ENCODE peak calls at places on chromosomes 5 and 9, in four cellular contexts. One of them, this sample, is unnamed. For H3K4me1, the result is how much of the 10 kb centered on the place peaks cover.

GRCh38 chr5:95620870-95621838 is 1.3 kb downstream of the GPR150 start:
- DNase-seq in HepG2: no peak
- DNase-seq in H1: no peak
- DNase-seq in GM12878: no peak
- DNase-seq in this sample: no peak

GRCh38 chr9:6128030-6128429 is 87.6 kb upstream of the IL33 start:
- DNase-seq in HepG2: no peak
- DNase-seq in H1: no peak
- DNase-seq in GM12878: no peak
- DNase-seq in this sample: no peak

GRCh38 chr5:132437604-132438275 is 52.8 kb downstream of the IRF1 start:
- DNase-seq in HepG2: no peak
- DNase-seq in H1: no peak
- DNase-seq in GM12878: no peak
- DNase-seq in this sample: peak

GRCh38 chr9:104858846-104859245 is 69.1 kb downstream of the ABCA1 start:
- DNase-seq in HepG2: no peak
- DNase-seq in H1: no peak
- DNase-seq in GM12878: no peak
- DNase-seq in this sample: no peak

GRCh38 chr9:24602687-24603352 is 57.1 kb upstream of the IZUMO3 start:
- DNase-seq in HepG2: no peak
- DNase-seq in H1: no peak
- DNase-seq in GM12878: no peak
- DNase-seq in this sample: no peak

GRCh38 chr5:177116631-177117373 is 16.8 kb upstream of the NSD1 start:
- DNase-seq in HepG2: no peak
- DNase-seq in H1: no peak
- DNase-seq in GM12878: no peak
- DNase-seq in this sample: no peak

GRCh38 chr5:141529002-141529401 is 40.1 kb downstream of the PCDHGC5 start:
- DNase-seq in HepG2: no peak
- DNase-seq in H1: no peak
- DNase-seq in GM12878: no peak
- DNase-seq in this sample: no peak

GRCh38 chr5:5387192-5387591 is 35.3 kb upstream of the ICE1 start:
- DNase-seq in HepG2: no peak
- DNase-seq in H1: no peak
- DNase-seq in GM12878: no peak
- DNase-seq in this sample: no peak

GRCh38 chr9:137116728-137117127 is 2.2 kb upstream of the DPP7 start:
- DNase-seq in HepG2: peak
- DNase-seq in H1: no peak
- DNase-seq in GM12878: no peak
- DNase-seq in this sample: no peak

GRCh38 chr5:137370511-137371071 is 128.5 kb downstream of the SPOCK1 start:
- DNase-seq in HepG2: no peak
- DNase-seq in H1: no peak
- DNase-seq in GM12878: no peak
- DNase-seq in this sample: no peak

GRCh38 chr5:2874099-2874498 is 122.6 kb upstream of the IRX2 start:
- DNase-seq in HepG2: no peak
- DNase-seq in H1: no peak
- DNase-seq in GM12878: no peak
- DNase-seq in this sample: no peak

GRCh38 chr9:137986268-137987099 is 108.9 kb downstream of the CACNA1B start:
- DNase-seq in HepG2: no peak
- DNase-seq in H1: no peak
- DNase-seq in GM12878: no peak
- DNase-seq in this sample: no peak

GRCh38 chr5:139968547-139969261 is 74.4 kb downstream of the NRG2 start:
- DNase-seq in HepG2: peak
- DNase-seq in H1: peak
- DNase-seq in GM12878: peak
- DNase-seq in this sample: peak

GRCh38 chr5:139967353-139967752 is 75.7 kb downstream of the NRG2 start:
- DNase-seq in HepG2: no peak
- DNase-seq in H1: no peak
- DNase-seq in GM12878: no peak
- DNase-seq in this sample: no peak

GRCh38 chr5:139971202-139971725 is 71.8 kb downstream of the NRG2 start:
- DNase-seq in HepG2: no peak
- DNase-seq in H1: no peak
- DNase-seq in GM12878: no peak
- DNase-seq in this sample: no peak

GRCh38 chr5:139966856-139967255 is 76.2 kb downstream of the NRG2 start:
- DNase-seq in HepG2: no peak
- DNase-seq in H1: no peak
- DNase-seq in GM12878: no peak
- DNase-seq in this sample: no peak

DNA sequence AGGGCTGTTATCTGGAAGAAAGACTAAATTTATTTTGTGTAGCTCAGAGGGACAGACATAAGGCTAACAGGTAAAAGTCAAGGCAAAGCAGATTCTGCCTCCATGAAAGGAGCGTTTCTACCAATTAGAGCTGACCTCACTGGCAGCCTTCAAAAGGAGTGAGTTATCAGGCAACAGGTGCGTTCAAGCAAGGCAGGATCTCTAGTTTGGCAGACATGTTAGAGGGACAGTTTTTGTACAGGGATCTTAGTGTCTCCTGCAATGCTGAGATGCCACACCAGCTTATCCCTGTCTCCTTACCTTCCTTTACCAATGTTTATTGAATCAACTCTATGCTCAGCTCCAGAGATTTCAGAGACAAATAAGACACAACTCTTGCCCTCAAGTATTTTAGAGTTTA is 73.8 kb downstream of the NRG2 start:
- DNase-seq in HepG2: no peak
- DNase-seq in H1: no peak
- DNase-seq in GM12878: no peak
- DNase-seq in this sample: no peak
- H3K4me1 ChIP-seq in HepG2: under half
- H3K4me1 ChIP-seq in H1: under half
- H3K4me1 ChIP-seq in GM12878: under half
- H3K4me1 ChIP-seq in this sample: under half

GRCh38 chr5:97455996-97456395 is 272.9 kb upstream of the RIOK2 start:
- DNase-seq in HepG2: no peak
- DNase-seq in H1: no peak
- DNase-seq in GM12878: no peak
- DNase-seq in this sample: no peak

GRCh38 chr5:97449172-97449571 is 266.1 kb upstream of the RIOK2 start:
- DNase-seq in HepG2: no peak
- DNase-seq in H1: no peak
- DNase-seq in GM12878: no peak
- DNase-seq in this sample: no peak

GRCh38 chr5:97452646-97453045 is 269.6 kb upstream of the RIOK2 start:
- DNase-seq in HepG2: no peak
- DNase-seq in H1: no peak
- DNase-seq in GM12878: no peak
- DNase-seq in this sample: no peak
- TF ChIP-seq ZNF274 in HepG2: no peak
- TF ChIP-seq ZNF274 in H1: no peak
- TF ChIP-seq ZNF274 in GM12878: no peak
- TF ChIP-seq ZNF274 in this sample: no peak

DNA sequence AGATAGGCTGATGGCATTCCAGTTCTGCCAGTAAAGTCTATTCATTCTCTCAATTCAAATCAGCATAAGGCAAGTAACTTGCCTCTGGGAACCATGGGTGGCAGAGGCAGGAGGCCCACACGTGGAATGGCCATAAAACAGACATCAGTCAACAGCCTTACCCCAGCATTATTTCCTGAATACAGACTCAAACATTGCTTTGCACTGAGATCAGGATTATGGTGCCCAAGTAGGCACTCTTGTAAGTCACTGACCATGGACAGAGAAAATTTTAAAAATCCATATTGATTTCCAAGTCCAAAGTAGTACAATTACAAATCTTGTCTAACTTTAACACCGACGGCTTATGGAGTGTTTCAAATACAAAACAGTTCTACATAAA is 157.7 kb downstream of the NR2F1-AS1 start:
- DNase-seq in HepG2: no peak
- DNase-seq in H1: no peak
- DNase-seq in GM12878: no peak
- DNase-seq in this sample: no peak
- TF ChIP-seq SUZ12 in HepG2: no peak
- TF ChIP-seq SUZ12 in H1: no peak
- TF ChIP-seq SUZ12 in GM12878: no peak
- TF ChIP-seq SUZ12 in this sample: no peak

GRCh38 chr9:91420471-91421021 is 3.1 kb downstream of the NFIL3 start:
- DNase-seq in HepG2: peak
- DNase-seq in H1: no peak
- DNase-seq in GM12878: no peak
- DNase-seq in this sample: no peak
- H3K4me1 ChIP-seq in HepG2: half or more
- H3K4me1 ChIP-seq in H1: under half
- H3K4me1 ChIP-seq in GM12878: under half
- H3K4me1 ChIP-seq in this sample: under half

GRCh38 chr9:18385676-18386075 is 88.3 kb upstream of the ADAMTSL1 start:
- DNase-seq in HepG2: no peak
- DNase-seq in H1: no peak
- DNase-seq in GM12878: no peak
- DNase-seq in this sample: no peak
- TF ChIP-seq ZNF274 in HepG2: no peak
- TF ChIP-seq ZNF274 in H1: no peak
- TF ChIP-seq ZNF274 in GM12878: no peak
- TF ChIP-seq ZNF274 in this sample: no peak

DNA sequence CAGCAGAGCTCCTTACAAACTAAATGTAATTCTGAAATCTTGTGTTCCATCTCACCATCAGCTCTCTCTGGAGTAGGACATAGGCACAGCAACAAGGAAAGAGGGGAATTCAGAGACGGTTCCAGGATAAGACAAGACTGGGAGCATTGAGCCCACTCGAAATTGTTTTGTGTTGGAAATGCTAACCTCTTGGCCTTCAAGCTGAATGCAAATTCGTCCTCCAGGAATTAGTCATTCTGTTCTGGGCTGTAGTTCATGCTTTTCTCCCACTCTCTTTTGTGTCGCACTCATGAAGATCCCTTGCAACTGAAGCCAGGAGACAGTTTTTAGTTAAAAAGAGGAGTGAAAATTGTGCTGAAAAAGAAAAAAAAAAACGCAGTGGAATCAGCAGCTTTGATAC is 121.7 kb upstream of the SEMA6A start:
- DNase-seq in HepG2: no peak
- DNase-seq in H1: no peak
- DNase-seq in GM12878: no peak
- DNase-seq in this sample: peak
- TF ChIP-seq SUZ12 in HepG2: no peak
- TF ChIP-seq SUZ12 in H1: no peak
- TF ChIP-seq SUZ12 in GM12878: no peak
- TF ChIP-seq SUZ12 in this sample: no peak

GRCh38 chr5:100877277-100877676 is 25.8 kb downstream of the ST8SIA4 start:
- DNase-seq in HepG2: no peak
- DNase-seq in H1: no peak
- DNase-seq in GM12878: no peak
- DNase-seq in this sample: no peak
- H3K4me1 ChIP-seq in HepG2: under half
- H3K4me1 ChIP-seq in H1: under half
- H3K4me1 ChIP-seq in GM12878: under half
- H3K4me1 ChIP-seq in this sample: under half

DNA sequence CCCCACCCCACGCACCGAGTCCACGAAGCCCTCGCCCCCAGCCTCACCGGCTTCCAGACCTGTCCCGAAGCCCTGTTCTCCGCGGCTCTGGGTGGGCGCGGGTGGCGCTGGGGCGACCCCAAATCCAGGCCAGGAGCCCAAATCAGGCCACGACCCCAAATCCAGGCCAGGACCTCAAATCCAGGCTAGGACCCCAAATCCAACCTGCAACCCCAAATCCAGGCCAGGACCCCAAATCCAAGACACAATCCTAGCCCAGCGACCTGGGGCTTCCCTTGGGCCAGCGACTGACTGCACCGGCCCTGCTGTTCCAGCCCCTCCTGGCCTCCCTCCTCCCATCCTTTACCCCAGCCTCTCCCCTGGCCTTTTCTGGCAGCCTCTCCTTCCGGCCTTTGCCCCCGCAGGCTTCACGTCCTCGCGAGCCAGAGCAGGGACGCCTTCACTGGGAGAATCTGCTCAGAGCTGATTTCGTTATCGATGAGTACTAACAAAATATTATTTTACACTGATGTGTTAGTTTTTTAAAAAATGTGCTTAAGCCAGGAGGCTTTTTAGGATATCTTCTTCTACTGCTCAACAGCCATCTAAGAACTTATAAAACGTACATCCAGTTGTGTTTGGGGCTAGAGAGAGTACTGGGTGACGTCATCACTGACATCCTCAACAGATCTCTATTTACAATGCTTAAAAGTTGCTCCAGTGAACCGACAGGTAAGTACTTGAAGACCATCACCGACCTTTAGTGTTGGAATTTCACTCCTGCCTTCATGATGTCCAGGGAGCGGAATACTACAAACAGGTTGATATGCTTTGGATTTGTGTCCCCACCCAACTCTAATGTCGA is 34.7 kb downstream of the TRIP13 start:
- DNase-seq in HepG2: no peak
- DNase-seq in H1: no peak
- DNase-seq in GM12878: no peak
- DNase-seq in this sample: no peak
- TF ChIP-seq ZNF274 in HepG2: no peak
- TF ChIP-seq ZNF274 in H1: no peak
- TF ChIP-seq ZNF274 in GM12878: no peak
- TF ChIP-seq ZNF274 in this sample: no peak